ENCODE peak calls at places on chromosome 19, in four cellular contexts. Q, T, L and Z are unnamed samples.

GRCh38 chr19:40585241-40585640 is 8.6 kb downstream of the SHKBP1 start:
- DNase-seq in Q (no peak), T (no peak), L (no peak), Z (no peak)

GRCh38 chr19:362154-362553 is 17.6 kb upstream of the MIER2 start:
- DNase-seq in Q (no peak), T (no peak), L (no peak), Z (no peak)

GRCh38 chr19:11435833-11436313 is 438 bp downstream of the PRKCSH start:
- DNase-seq in Q (no peak), T (no peak), L (peak), Z (no peak)

GRCh38 chr19:52237771-52238400 is 31.5 kb upstream of the ZNF766 start:
- DNase-seq in Q (peak), T (peak), L (peak), Z (peak)

GRCh38 chr19:31121501-31121900 is 227.7 kb downstream of the TSHZ3 start:
- DNase-seq in Q (no peak), T (no peak), L (no peak), Z (no peak)

GRCh38 chr19:41554902-41555301 is 21.1 kb upstream of the CEACAM21 start:
- DNase-seq in Q (no peak), T (no peak), L (no peak), Z (no peak)

GRCh38 chr19:51739466-51740213 is 12.0 kb downstream of the FPR1 start:
- DNase-seq in Q (no peak), T (no peak), L (no peak), Z (no peak)

GRCh38 chr19:4678881-4679379 is 8.8 kb upstream of the MYDGF start:
- DNase-seq in Q (no peak), T (no peak), L (peak), Z (no peak)

GRCh38 chr19:29714953-29715694 is at the start of gene C19orf12:
- DNase-seq in Q (peak), T (peak), L (peak), Z (peak)

GRCh38 chr19:37931941-37932655 is 25.1 kb downstream of the SIPA1L3 start:
- DNase-seq in Q (peak), T (peak), L (peak), Z (peak)
- TF ChIP-seq CTCF in Q (no peak), T (no peak), L (peak), Z (no peak)

DNA sequence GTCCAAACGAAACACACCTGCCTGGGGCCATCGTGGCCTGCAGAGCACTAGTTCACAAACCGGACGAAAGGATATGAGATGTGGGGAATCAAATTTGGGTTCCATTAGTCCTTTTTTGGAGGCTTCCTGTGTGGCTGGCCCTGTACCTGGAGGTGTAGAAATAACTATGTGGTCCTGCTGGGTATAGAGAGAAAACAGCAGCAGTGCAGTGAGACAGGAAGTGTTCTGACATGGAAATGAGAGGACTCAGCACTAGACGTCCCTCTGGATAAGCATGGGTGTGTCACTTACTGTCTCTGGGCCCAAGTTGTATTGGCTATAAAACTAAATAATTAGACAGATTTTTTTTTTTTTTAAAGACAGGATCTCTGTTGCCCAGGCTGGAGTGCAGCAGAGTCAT is 12.3 kb downstream of the KDELR1 start:
- DNase-seq in Q (no peak), T (no peak), L (no peak), Z (no peak)
- H3K4me3 ChIP-seq in Q (no peak), T (no peak), L (no peak), Z (no peak)

DNA sequence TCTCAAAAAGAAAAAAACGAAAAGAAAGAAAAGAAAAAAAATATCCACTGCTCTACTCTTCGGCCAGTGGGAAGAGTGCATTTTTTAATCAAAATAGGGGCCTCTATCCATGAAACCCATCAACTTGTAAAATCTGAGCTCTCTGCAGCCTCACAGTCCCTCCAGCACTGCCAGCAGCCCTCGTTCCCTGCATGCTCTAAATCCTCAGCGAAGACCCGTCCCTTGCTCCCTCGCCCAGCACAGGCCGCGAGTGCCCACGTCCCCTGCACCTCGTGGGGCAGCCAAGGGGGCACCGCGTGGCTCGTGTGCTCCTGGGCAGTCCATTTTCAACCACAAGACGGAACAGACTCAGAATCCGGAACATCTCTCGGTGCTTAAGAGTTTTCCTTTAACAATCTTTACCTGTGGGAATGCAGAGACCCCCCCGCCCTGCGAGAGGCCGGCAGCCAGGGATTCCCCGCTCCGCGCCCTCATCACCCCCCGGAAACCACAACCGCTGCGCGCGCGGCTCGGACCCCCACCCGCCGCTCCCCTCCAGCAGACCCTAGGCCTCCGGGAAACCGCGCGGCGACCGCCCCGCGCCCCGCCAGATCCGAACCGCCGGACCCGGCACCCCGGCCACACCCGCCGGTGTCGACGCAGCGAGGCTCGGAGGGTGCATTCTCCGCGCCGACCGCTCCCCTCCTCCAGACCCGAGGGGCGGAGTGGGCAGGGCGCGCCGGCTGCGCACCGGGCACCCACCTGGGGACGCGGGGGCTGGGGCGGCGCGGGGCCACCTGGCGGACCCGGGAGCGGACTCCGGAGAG is 624 bp downstream of the ANKRD27 start:
- DNase-seq in Q (peak), T (no peak), L (no peak), Z (no peak)
- TF ChIP-seq CTCF in Q (no peak), T (no peak), L (no peak), Z (no peak)

DNA sequence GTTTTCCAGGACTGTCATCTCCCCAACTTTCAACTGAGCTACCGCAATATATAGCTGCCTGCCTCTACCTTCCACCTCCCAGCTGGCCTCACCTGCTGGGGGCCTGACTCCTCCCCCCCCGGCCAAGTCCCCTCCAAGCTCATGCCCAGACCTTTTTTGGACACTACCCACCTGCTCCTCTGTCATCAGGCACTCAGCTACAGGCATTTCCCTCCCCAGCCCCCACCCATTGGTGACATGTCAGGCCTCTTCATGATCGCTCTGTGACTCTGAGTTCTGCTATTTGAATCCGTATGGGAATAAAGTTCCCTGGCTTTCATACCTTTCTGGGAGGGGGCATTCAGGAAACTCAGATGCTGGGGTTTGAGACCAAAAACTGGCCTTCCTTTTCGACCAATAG is 1.8 kb downstream of the PRKACA start:
- DNase-seq in Q (no peak), T (no peak), L (no peak), Z (no peak)
- H3K4me3 ChIP-seq in Q (no peak), T (peak), L (no peak), Z (peak)

GRCh38 chr19:50500753-50501151 is 10.2 kb downstream of the JOSD2 start:
- DNase-seq in Q (no peak), T (peak), L (no peak), Z (no peak)
- TF ChIP-seq CTCF in Q (no peak), T (no peak), L (no peak), Z (no peak)

GRCh38 chr19:47821460-47822020 is at the start of gene CRX:
- DNase-seq in Q (no peak), T (no peak), L (no peak), Z (no peak)

GRCh38 chr19:47824396-47824795 is 2.7 kb downstream of the CRX start:
- DNase-seq in Q (no peak), T (no peak), L (no peak), Z (no peak)

GRCh38 chr19:47819841-47820244 is 1.9 kb upstream of the CRX start:
- DNase-seq in Q (no peak), T (no peak), L (no peak), Z (no peak)

GRCh38 chr19:47820410-47820809 is 1.3 kb upstream of the CRX start:
- DNase-seq in Q (no peak), T (no peak), L (no peak), Z (no peak)
- H3K4me3 ChIP-seq in Q (no peak), T (no peak), L (no peak), Z (no peak)

DNA sequence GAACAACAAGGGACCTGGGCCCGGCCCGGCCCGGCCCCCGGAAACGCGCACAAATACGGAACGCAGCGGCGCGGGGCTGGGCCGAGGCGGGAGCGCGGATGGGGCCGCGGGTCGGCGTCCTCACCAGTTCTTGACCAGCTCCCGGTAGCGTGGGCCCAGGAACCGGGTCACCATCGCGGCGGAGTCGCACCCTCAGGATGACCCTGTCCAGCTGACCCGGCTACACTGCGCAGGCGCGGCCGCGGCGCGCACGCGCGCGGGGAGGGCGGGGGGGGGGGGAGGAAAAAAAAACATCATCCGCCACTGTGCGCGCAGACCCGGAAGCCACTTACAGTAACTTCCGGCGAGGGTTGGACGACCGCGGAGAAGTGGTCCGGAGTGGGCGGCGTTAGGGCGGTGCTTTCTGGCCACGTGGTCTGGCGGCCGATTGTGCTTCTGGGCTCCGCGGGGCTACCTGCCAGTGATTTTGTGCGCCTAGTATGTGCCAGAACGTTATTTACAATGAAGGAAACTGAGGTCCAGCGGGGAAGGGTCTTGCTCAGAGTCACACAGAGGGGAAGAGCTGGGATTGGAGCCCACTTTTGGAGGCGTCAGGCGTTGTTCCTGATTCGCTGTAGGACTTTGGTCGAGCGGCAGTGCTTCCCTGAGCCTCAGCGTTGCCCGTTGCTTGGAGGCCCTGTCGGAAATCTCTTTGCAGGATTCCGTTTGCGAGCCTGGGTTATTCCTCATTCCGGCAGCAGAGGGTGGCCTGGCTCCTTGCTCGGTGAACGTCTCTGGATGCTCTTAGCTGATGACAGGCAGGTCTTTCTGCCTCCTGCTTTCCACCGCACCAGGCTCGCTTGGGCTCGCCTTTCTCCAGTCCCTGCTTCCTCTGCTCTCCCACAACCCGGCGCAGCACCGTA is at the start of gene UQCR11:
- DNase-seq in Q (peak), T (peak), L (peak), Z (peak)
- TF ChIP-seq CTCF in Q (peak), T (peak), L (peak), Z (peak)

GRCh38 chr19:53555352-53555751 is 17.4 kb downstream of the ZNF331 start:
- DNase-seq in Q (no peak), T (no peak), L (no peak), Z (no peak)
- H3K4me3 ChIP-seq in Q (no peak), T (peak), L (peak), Z (peak)

GRCh38 chr19:18895038-18895827 is 725 bp downstream of the CERS1 start:
- DNase-seq in Q (no peak), T (no peak), L (peak), Z (peak)
- TF ChIP-seq CTCF in Q (peak), T (peak), L (peak), Z (peak)